ENCODE peak calls at places on chromosomes 3 and 15, in eight cellular contexts. One of them, this sample, is unnamed.

GRCh38 chr3:46097691-46098241 is 70.5 kb upstream of the XCR1 start:
- DNase-seq in mucosa of descending colon: no peak
- DNase-seq in suprapubic skin: no peak
- DNase-seq in IMR-90: peak
- DNase-seq in left lung: no peak
- DNase-seq in ovary: no peak
- DNase-seq in progenitor cell of endocrine pancreas: no peak
- DNase-seq in kidney epithelial cell: no peak
- DNase-seq in this sample: no peak

GRCh38 chr3:194561306-194561974 is 71.8 kb downstream of the TMEM44 start:
- DNase-seq in mucosa of descending colon: no peak
- DNase-seq in suprapubic skin: no peak
- DNase-seq in IMR-90: peak
- DNase-seq in left lung: no peak
- DNase-seq in ovary: no peak
- DNase-seq in progenitor cell of endocrine pancreas: no peak
- DNase-seq in kidney epithelial cell: no peak
- DNase-seq in this sample: no peak

GRCh38 chr15:74826911-74827310 is 484 bp downstream of the CPLX3 start:
- DNase-seq in mucosa of descending colon: no peak
- DNase-seq in suprapubic skin: no peak
- DNase-seq in IMR-90: no peak
- DNase-seq in left lung: no peak
- DNase-seq in ovary: no peak
- DNase-seq in progenitor cell of endocrine pancreas: no peak
- DNase-seq in kidney epithelial cell: no peak
- DNase-seq in this sample: no peak

GRCh38 chr15:28876131-28876844 is 9.5 kb upstream of the APBA2 start:
- DNase-seq in mucosa of descending colon: no peak
- DNase-seq in suprapubic skin: no peak
- DNase-seq in IMR-90: no peak
- DNase-seq in left lung: no peak
- DNase-seq in ovary: no peak
- DNase-seq in progenitor cell of endocrine pancreas: no peak
- DNase-seq in kidney epithelial cell: no peak
- DNase-seq in this sample: no peak

GRCh38 chr3:107545680-107546120 is 22.9 kb downstream of the BBX start:
- DNase-seq in mucosa of descending colon: no peak
- DNase-seq in suprapubic skin: no peak
- DNase-seq in IMR-90: peak
- DNase-seq in left lung: no peak
- DNase-seq in ovary: no peak
- DNase-seq in progenitor cell of endocrine pancreas: no peak
- DNase-seq in kidney epithelial cell: no peak
- DNase-seq in this sample: no peak

GRCh38 chr15:57696146-57696545 is 10.4 kb upstream of the POLR2M start:
- DNase-seq in mucosa of descending colon: no peak
- DNase-seq in suprapubic skin: no peak
- DNase-seq in IMR-90: no peak
- DNase-seq in left lung: no peak
- DNase-seq in ovary: no peak
- DNase-seq in progenitor cell of endocrine pancreas: no peak
- DNase-seq in kidney epithelial cell: no peak
- DNase-seq in this sample: no peak

GRCh38 chr3:100730524-100730923 is 21.2 kb downstream of the TFG start:
- DNase-seq in mucosa of descending colon: no peak
- DNase-seq in suprapubic skin: no peak
- DNase-seq in IMR-90: no peak
- DNase-seq in left lung: no peak
- DNase-seq in ovary: no peak
- DNase-seq in progenitor cell of endocrine pancreas: no peak
- DNase-seq in kidney epithelial cell: no peak
- DNase-seq in this sample: no peak

GRCh38 chr3:190076601-190077444 is 43.9 kb downstream of the P3H2 start:
- DNase-seq in mucosa of descending colon: no peak
- DNase-seq in suprapubic skin: no peak
- DNase-seq in IMR-90: peak
- DNase-seq in left lung: peak
- DNase-seq in ovary: no peak
- DNase-seq in progenitor cell of endocrine pancreas: no peak
- DNase-seq in kidney epithelial cell: peak
- DNase-seq in this sample: no peak

GRCh38 chr3:136250862-136251460 is 821 bp downstream of the PCCB start:
- DNase-seq in mucosa of descending colon: peak
- DNase-seq in suprapubic skin: peak
- DNase-seq in IMR-90: peak
- DNase-seq in left lung: peak
- DNase-seq in ovary: peak
- DNase-seq in progenitor cell of endocrine pancreas: no peak
- DNase-seq in kidney epithelial cell: no peak
- DNase-seq in this sample: no peak

GRCh38 chr3:178483704-178484103 is 52.5 kb upstream of the KCNMB2 start:
- DNase-seq in mucosa of descending colon: no peak
- DNase-seq in suprapubic skin: no peak
- DNase-seq in IMR-90: no peak
- DNase-seq in left lung: no peak
- DNase-seq in ovary: no peak
- DNase-seq in progenitor cell of endocrine pancreas: no peak
- DNase-seq in kidney epithelial cell: peak
- DNase-seq in this sample: no peak

GRCh38 chr15:63288778-63289378 is 11.5 kb downstream of the APH1B start:
- DNase-seq in mucosa of descending colon: no peak
- DNase-seq in suprapubic skin: no peak
- DNase-seq in IMR-90: peak
- DNase-seq in left lung: no peak
- DNase-seq in ovary: no peak
- DNase-seq in progenitor cell of endocrine pancreas: no peak
- DNase-seq in kidney epithelial cell: no peak
- DNase-seq in this sample: no peak

GRCh38 chr15:28106294-28107110 is 7.4 kb upstream of the OCA2 start:
- DNase-seq in mucosa of descending colon: no peak
- DNase-seq in suprapubic skin: no peak
- DNase-seq in IMR-90: no peak
- DNase-seq in left lung: no peak
- DNase-seq in ovary: no peak
- DNase-seq in progenitor cell of endocrine pancreas: no peak
- DNase-seq in kidney epithelial cell: no peak
- DNase-seq in this sample: peak

GRCh38 chr3:184872200-184872599 is 60.2 kb downstream of the VPS8 start:
- DNase-seq in mucosa of descending colon: no peak
- DNase-seq in suprapubic skin: no peak
- DNase-seq in IMR-90: no peak
- DNase-seq in left lung: no peak
- DNase-seq in ovary: no peak
- DNase-seq in progenitor cell of endocrine pancreas: no peak
- DNase-seq in kidney epithelial cell: no peak
- DNase-seq in this sample: no peak

GRCh38 chr3:146026547-146026946 is 134.4 kb downstream of the PLOD2 start:
- DNase-seq in mucosa of descending colon: no peak
- DNase-seq in suprapubic skin: no peak
- DNase-seq in IMR-90: no peak
- DNase-seq in left lung: no peak
- DNase-seq in ovary: no peak
- DNase-seq in progenitor cell of endocrine pancreas: no peak
- DNase-seq in kidney epithelial cell: no peak
- DNase-seq in this sample: no peak
- TF ChIP-seq CTCF in mucosa of descending colon: no peak
- TF ChIP-seq CTCF in suprapubic skin: no peak
- TF ChIP-seq CTCF in IMR-90: no peak
- TF ChIP-seq CTCF in left lung: no peak
- TF ChIP-seq CTCF in ovary: no peak
- TF ChIP-seq CTCF in progenitor cell of endocrine pancreas: peak
- TF ChIP-seq CTCF in kidney epithelial cell: no peak
- TF ChIP-seq CTCF in this sample: peak

DNA sequence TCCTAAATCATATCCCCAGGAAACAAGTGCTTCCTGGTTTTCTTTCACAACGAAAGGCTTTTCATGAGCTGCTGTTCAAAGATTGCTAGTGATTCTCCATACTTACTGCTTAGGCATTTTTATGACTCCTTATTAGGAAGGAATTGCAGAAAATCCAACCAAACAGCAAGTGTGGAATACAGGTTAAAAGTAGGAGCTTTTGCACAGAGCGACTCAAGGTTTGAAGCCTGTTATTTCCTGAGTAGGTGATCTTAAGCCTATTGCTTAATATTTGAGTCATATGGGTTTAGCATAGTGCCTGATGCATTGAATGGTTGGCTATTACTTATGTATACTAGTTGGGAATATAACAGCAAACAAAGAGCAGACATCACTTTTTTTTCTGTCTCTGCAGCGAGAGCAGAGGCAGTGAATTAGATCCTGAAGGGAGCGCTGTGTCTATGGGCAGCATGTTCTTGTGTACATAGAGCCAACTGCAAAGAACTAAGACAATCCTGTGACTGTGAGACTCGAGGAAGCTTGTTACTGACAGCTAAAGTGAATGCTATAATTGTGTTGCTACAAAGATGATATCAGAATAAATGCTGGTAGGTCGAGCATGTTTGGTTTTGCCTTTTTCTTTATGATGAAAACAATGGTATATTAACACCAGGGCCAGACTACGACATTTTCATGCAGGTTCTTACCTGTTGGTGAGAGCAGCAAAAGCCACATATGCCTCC is 6.3 kb downstream of the TM4SF1 start:
- DNase-seq in mucosa of descending colon: no peak
- DNase-seq in suprapubic skin: no peak
- DNase-seq in IMR-90: peak
- DNase-seq in left lung: no peak
- DNase-seq in ovary: no peak
- DNase-seq in progenitor cell of endocrine pancreas: no peak
- DNase-seq in kidney epithelial cell: no peak
- DNase-seq in this sample: no peak
- TF ChIP-seq CTCF in mucosa of descending colon: no peak
- TF ChIP-seq CTCF in suprapubic skin: no peak
- TF ChIP-seq CTCF in IMR-90: peak
- TF ChIP-seq CTCF in left lung: no peak
- TF ChIP-seq CTCF in ovary: no peak
- TF ChIP-seq CTCF in progenitor cell of endocrine pancreas: no peak
- TF ChIP-seq CTCF in kidney epithelial cell: no peak
- TF ChIP-seq CTCF in this sample: no peak

GRCh38 chr3:27127879-27128278 is 241.3 kb downstream of the NEK10 start:
- DNase-seq in mucosa of descending colon: no peak
- DNase-seq in suprapubic skin: no peak
- DNase-seq in IMR-90: no peak
- DNase-seq in left lung: no peak
- DNase-seq in ovary: no peak
- DNase-seq in progenitor cell of endocrine pancreas: no peak
- DNase-seq in kidney epithelial cell: no peak
- DNase-seq in this sample: no peak
- TF ChIP-seq CTCF in mucosa of descending colon: no peak
- TF ChIP-seq CTCF in suprapubic skin: no peak
- TF ChIP-seq CTCF in IMR-90: no peak
- TF ChIP-seq CTCF in left lung: no peak
- TF ChIP-seq CTCF in ovary: no peak
- TF ChIP-seq CTCF in progenitor cell of endocrine pancreas: no peak
- TF ChIP-seq CTCF in kidney epithelial cell: no peak
- TF ChIP-seq CTCF in this sample: no peak

GRCh38 chr15:36415643-36416042 is 163.8 kb upstream of the CDIN1 start:
- DNase-seq in mucosa of descending colon: no peak
- DNase-seq in suprapubic skin: no peak
- DNase-seq in IMR-90: peak
- DNase-seq in left lung: no peak
- DNase-seq in ovary: no peak
- DNase-seq in progenitor cell of endocrine pancreas: no peak
- DNase-seq in kidney epithelial cell: no peak
- DNase-seq in this sample: no peak

GRCh38 chr15:36406366-36406765 is 173.1 kb upstream of the CDIN1 start:
- DNase-seq in mucosa of descending colon: no peak
- DNase-seq in suprapubic skin: no peak
- DNase-seq in IMR-90: no peak
- DNase-seq in left lung: no peak
- DNase-seq in ovary: no peak
- DNase-seq in progenitor cell of endocrine pancreas: no peak
- DNase-seq in kidney epithelial cell: no peak
- DNase-seq in this sample: no peak

GRCh38 chr15:36407647-36408046 is 171.8 kb upstream of the CDIN1 start:
- DNase-seq in mucosa of descending colon: no peak
- DNase-seq in suprapubic skin: no peak
- DNase-seq in IMR-90: peak
- DNase-seq in left lung: no peak
- DNase-seq in ovary: no peak
- DNase-seq in progenitor cell of endocrine pancreas: no peak
- DNase-seq in kidney epithelial cell: peak
- DNase-seq in this sample: no peak

GRCh38 chr15:36414670-36415069 is 164.8 kb upstream of the CDIN1 start:
- DNase-seq in mucosa of descending colon: no peak
- DNase-seq in suprapubic skin: no peak
- DNase-seq in IMR-90: peak
- DNase-seq in left lung: no peak
- DNase-seq in ovary: no peak
- DNase-seq in progenitor cell of endocrine pancreas: no peak
- DNase-seq in kidney epithelial cell: peak
- DNase-seq in this sample: no peak

DNA sequence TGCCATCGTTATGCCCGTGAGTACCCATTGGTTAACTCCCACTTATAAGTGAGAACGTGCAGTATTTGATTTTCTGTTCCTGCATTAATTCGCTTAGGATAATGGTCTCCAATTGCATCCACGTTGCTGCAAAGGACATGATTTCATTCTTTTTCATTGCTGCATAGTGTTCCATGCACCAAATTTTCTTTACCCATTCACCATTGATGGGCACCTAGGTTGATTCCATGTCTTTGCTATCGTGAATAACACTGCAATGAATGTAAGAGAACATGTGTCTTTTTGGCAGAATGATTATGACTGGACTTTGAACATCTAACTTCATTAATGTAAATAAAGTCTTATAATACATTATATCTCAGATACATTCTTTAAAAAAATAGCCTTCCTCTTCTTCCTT is 169.6 kb upstream of the CDIN1 start:
- DNase-seq in mucosa of descending colon: no peak
- DNase-seq in suprapubic skin: no peak
- DNase-seq in IMR-90: no peak
- DNase-seq in left lung: no peak
- DNase-seq in ovary: no peak
- DNase-seq in progenitor cell of endocrine pancreas: no peak
- DNase-seq in kidney epithelial cell: no peak
- DNase-seq in this sample: no peak
- TF ChIP-seq CTCF in mucosa of descending colon: no peak
- TF ChIP-seq CTCF in suprapubic skin: no peak
- TF ChIP-seq CTCF in IMR-90: no peak
- TF ChIP-seq CTCF in left lung: no peak
- TF ChIP-seq CTCF in ovary: no peak
- TF ChIP-seq CTCF in progenitor cell of endocrine pancreas: no peak
- TF ChIP-seq CTCF in kidney epithelial cell: no peak
- TF ChIP-seq CTCF in this sample: no peak